ENCODE peak calls at places on chromosomes 16 and 17, in nine cellular contexts. P is Panc1, I is HCT116, N is H1, K is GM23338, G is stomach, H is breast epithelium, F is esophagus muscularis mucosa, W is SK-N-MC. T is an unnamed sample.

GRCh38 chr17:79515646-79516604 is 94.9 kb downstream of the RBFOX3 start:
- DNase-seq in P (no peak), I (no peak), N (no peak), K (no peak), G (no peak), H (no peak), F (no peak), W (no peak), T (no peak)

GRCh38 chr16:48203974-48204824 is 39.9 kb upstream of the LONP2 start:
- DNase-seq in P (no peak), I (no peak), N (no peak), K (no peak), G (no peak), H (no peak), F (no peak), W (no peak), T (no peak)

GRCh38 chr16:87414251-87414680 is 22.1 kb downstream of the MAP1LC3B start:
- DNase-seq in P (no peak), I (no peak), N (no peak), K (no peak), G (no peak), H (no peak), F (no peak), W (no peak), T (no peak)

GRCh38 chr17:7789131-7789530 is 44.9 kb upstream of the KDM6B start:
- DNase-seq in P (no peak), I (no peak), N (no peak), K (no peak), G (no peak), H (no peak), F (no peak), W (no peak), T (no peak)

GRCh38 chr16:66568355-66568754 is 2.1 kb downstream of the CMTM1 start:
- DNase-seq in P (no peak), I (no peak), N (no peak), K (no peak), G (no peak), H (no peak), F (no peak), W (no peak), T (no peak)

GRCh38 chr17:76502326-76503211 is 1.3 kb upstream of the RHBDF2 start:
- DNase-seq in P (no peak), I (no peak), N (no peak), K (no peak), G (peak), H (no peak), F (no peak), W (no peak), T (no peak)

GRCh38 chr17:58279736-58280479 is 827 bp downstream of the MPO start:
- DNase-seq in P (no peak), I (no peak), N (no peak), K (no peak), G (no peak), H (no peak), F (no peak), W (no peak), T (no peak)

GRCh38 chr17:13525876-13526275 is 75.9 kb downstream of the HS3ST3A1 start:
- DNase-seq in P (no peak), I (no peak), N (no peak), K (no peak), G (no peak), H (no peak), F (peak), W (no peak), T (no peak)

GRCh38 chr17:6701719-6702118 is 11.4 kb downstream of the SLC13A5 start:
- DNase-seq in P (no peak), I (peak), N (peak), K (peak), G (no peak), H (no peak), F (no peak), W (no peak), T (no peak)

GRCh38 chr16:22424161-22424937 is 49.9 kb upstream of the CDR2 start:
- DNase-seq in P (no peak), I (no peak), N (peak), K (no peak), G (no peak), H (peak), F (no peak), W (no peak), T (peak)

GRCh38 chr17:14744716-14745115 is 443.8 kb downstream of the HS3ST3B1 start:
- DNase-seq in P (no peak), I (no peak), N (no peak), K (no peak), G (no peak), H (no peak), F (no peak), W (no peak), T (no peak)

GRCh38 chr17:18228176-18228682 is 2.8 kb downstream of the LLGL1 start:
- DNase-seq in P (no peak), I (no peak), N (no peak), K (no peak), G (no peak), H (no peak), F (no peak), W (no peak), T (no peak)

GRCh38 chr17:61422869-61423268 is 23.2 kb downstream of the TBX2 start:
- DNase-seq in P (no peak), I (no peak), N (no peak), K (no peak), G (no peak), H (no peak), F (no peak), W (no peak), T (no peak)

GRCh38 chr17:61422116-61422799 is 22.6 kb downstream of the TBX2 start:
- DNase-seq in P (no peak), I (no peak), N (no peak), K (no peak), G (no peak), H (no peak), F (peak), W (no peak), T (no peak)

GRCh38 chr17:61426482-61427304 is 25.5 kb upstream of the TBX4 start:
- DNase-seq in P (no peak), I (peak), N (no peak), K (no peak), G (no peak), H (no peak), F (peak), W (no peak), T (no peak)

GRCh38 chr17:61425682-61426481 is 26.2 kb downstream of the TBX2 start:
- DNase-seq in P (no peak), I (peak), N (peak), K (peak), G (no peak), H (no peak), F (peak), W (no peak), T (no peak)

DNA sequence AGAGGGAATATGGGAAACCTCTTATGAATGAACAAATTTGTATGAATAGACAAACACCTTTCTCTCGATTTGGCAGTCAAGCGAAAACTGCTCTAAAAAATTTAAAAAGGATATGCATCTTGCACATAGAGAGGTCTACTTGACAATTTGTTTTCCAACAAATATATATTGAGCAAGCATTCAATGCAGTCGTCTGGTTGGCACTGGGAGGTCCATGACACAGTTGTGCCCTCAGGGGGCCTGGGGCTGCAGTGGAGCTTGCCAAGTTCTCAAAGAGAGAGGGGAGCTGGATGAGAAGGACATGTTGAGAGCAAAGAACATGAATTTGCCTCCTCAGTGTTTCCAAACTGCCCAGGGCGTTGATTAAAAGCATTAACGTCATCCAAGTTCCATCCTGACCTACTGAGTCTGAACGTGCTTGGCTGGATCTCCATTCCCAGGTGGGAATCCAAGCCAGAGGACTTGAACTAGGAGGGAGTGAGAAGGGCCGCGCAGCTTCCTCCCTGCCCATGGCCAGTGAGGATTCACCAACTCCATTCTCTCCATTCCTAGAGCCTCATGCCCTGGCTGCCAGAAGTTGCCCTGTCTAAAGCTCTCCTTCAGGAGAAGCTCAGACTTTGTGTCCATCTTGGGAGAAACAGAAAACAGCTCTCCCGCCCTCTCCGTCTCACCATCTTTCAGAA is 24.5 kb downstream of the TBX2 start:
- DNase-seq in P (no peak), I (no peak), N (no peak), K (no peak), G (no peak), H (no peak), F (peak), W (no peak), T (no peak)
- TF ChIP-seq POLR2AphosphoS5 in P (no peak), I (no peak), N (no peak), K (no peak), G (no peak), H (no peak), F (no peak), W (no peak), T (no peak)

DNA sequence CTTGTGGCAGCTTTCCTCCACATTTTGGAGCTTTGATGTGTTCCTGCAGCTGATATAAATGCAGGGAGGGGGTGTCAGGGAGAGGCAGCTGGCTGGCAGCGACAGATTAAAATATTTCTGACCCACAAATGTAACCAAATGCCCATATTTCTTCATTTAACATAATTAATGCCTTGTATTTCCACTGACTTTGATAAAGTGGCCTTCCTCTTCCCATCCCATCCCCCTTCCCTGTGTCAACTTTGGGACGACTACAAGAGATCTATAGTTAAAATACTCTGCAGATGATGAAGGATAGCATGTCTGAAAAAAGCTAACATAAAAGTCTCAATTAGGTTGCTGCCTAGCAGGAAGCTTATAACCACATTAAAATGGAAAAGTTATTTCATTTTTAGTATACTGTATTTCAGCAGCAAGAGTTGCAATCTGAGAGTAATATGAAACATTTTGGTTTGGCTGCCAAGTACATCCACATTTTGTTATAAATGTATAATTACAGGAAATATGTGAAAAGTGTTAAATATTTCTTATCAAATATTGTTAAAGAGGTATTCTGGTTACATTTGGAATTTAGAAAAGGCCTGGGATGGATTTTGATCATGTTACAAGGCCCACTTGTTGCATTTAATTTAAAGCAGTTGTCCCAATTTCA is 238.7 kb upstream of the TBX2 start:
- DNase-seq in P (no peak), I (no peak), N (no peak), K (no peak), G (no peak), H (no peak), F (no peak), W (no peak), T (no peak)
- H3K4me3 ChIP-seq in P (no peak), I (no peak), N (no peak), K (no peak), G (no peak), H (no peak), F (no peak), W (no peak), T (no peak)

GRCh38 chr17:2058521-2059124 is 3.7 kb downstream of the HIC1 start:
- DNase-seq in P (no peak), I (no peak), N (peak), K (peak), G (peak), H (no peak), F (peak), W (no peak), T (no peak)

GRCh38 chr17:2056221-2057129 is 1.6 kb downstream of the HIC1 start:
- DNase-seq in P (no peak), I (no peak), N (peak), K (peak), G (no peak), H (no peak), F (peak), W (no peak), T (no peak)

GRCh38 chr17:2059125-2059836 is 4.4 kb downstream of the HIC1 start:
- DNase-seq in P (no peak), I (no peak), N (peak), K (peak), G (no peak), H (no peak), F (no peak), W (no peak), T (no peak)

GRCh38 chr17:2057130-2057713 is 2.3 kb downstream of the HIC1 start:
- DNase-seq in P (no peak), I (no peak), N (peak), K (peak), G (no peak), H (no peak), F (no peak), W (no peak), T (no peak)

DNA sequence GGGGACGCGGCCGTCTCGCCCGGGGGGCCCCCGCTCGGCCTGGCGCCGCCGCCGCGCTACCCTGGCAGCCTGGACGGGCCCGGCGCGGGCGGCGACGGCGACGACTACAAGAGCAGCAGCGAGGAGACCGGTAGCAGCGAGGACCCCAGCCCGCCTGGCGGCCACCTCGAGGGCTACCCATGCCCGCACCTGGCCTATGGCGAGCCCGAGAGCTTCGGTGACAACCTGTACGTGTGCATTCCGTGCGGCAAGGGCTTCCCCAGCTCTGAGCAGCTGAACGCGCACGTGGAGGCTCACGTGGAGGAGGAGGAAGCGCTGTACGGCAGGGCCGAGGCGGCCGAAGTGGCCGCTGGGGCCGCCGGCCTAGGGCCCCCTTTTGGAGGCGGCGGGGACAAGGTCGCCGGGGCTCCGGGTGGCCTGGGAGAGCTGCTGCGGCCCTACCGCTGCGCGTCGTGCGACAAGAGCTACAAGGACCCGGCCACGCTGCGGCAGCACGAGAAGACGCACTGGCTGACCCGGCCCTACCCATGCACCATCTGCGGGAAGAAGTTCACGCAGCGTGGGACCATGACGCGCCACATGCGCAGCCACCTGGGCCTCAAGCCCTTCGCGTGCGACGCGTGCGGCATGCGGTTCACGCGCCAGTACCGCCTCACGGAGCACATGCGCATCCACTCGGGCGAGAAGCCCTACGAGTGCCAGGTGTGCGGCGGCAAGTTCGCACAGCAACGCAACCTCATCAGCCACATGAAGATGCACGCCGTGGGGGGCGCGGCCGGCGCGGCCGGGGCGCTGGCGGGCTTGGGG is 3.0 kb downstream of the HIC1 start:
- DNase-seq in P (no peak), I (no peak), N (peak), K (peak), G (no peak), H (no peak), F (no peak), W (no peak), T (no peak)
- TF ChIP-seq POLR2AphosphoS5 in P (no peak), I (no peak), N (no peak), K (no peak), G (no peak), H (no peak), F (no peak), W (no peak), T (no peak)

GRCh38 chr17:1715803-1716075 is 5.6 kb upstream of the TLCD2 start:
- DNase-seq in P (no peak), I (no peak), N (no peak), K (no peak), G (no peak), H (no peak), F (no peak), W (no peak), T (no peak)
- H3K4me3 ChIP-seq in P (peak), I (peak), N (peak), K (peak), G (peak), H (peak), F (peak), W (peak), T (peak)

T was measured in prostate gland.